ENCODE peak calls at places on chromosome 9, in nine cellular contexts. One of them, this sample, is unnamed.

GRCh38 chr9:105216440-105217178 is 27.8 kb upstream of the SLC44A1 start:
- DNase-seq in heart left ventricle: no peak
- DNase-seq in left ventricle myocardium inferior: peak
- DNase-seq in H9: no peak
- DNase-seq in A549: no peak
- DNase-seq in astrocyte: peak
- DNase-seq in heart right ventricle: peak
- DNase-seq in left lung: no peak
- DNase-seq in PC-3: no peak
- DNase-seq in this sample: peak

GRCh38 chr9:71270554-71270953 is 149.1 kb upstream of the TRPM3 start:
- DNase-seq in PC-3: peak
- DNase-seq in astrocyte: no peak
- DNase-seq in heart left ventricle: no peak
- DNase-seq in left lung: no peak
- DNase-seq in left ventricle myocardium inferior: no peak
- DNase-seq in A549: no peak
- DNase-seq in heart right ventricle: no peak
- DNase-seq in H9: no peak
- DNase-seq in this sample: no peak

GRCh38 chr9:87393706-87394255 is 103.9 kb upstream of the DAPK1 start:
- DNase-seq in astrocyte: no peak
- DNase-seq in A549: no peak
- DNase-seq in left lung: no peak
- DNase-seq in H9: no peak
- DNase-seq in heart left ventricle: no peak
- DNase-seq in heart right ventricle: no peak
- DNase-seq in PC-3: no peak
- DNase-seq in left ventricle myocardium inferior: no peak
- DNase-seq in this sample: no peak

GRCh38 chr9:22916148-22916547 is 469.5 kb downstream of the DMRTA1 start:
- DNase-seq in heart left ventricle: no peak
- DNase-seq in A549: no peak
- DNase-seq in PC-3: no peak
- DNase-seq in H9: no peak
- DNase-seq in left lung: no peak
- DNase-seq in heart right ventricle: no peak
- DNase-seq in astrocyte: no peak
- DNase-seq in left ventricle myocardium inferior: no peak
- DNase-seq in this sample: no peak

GRCh38 chr9:72615931-72616330 is 94.5 kb downstream of the TMC1 start:
- DNase-seq in A549: no peak
- DNase-seq in astrocyte: no peak
- DNase-seq in heart right ventricle: no peak
- DNase-seq in PC-3: peak
- DNase-seq in left lung: no peak
- DNase-seq in left ventricle myocardium inferior: no peak
- DNase-seq in H9: no peak
- DNase-seq in heart left ventricle: no peak
- DNase-seq in this sample: no peak

GRCh38 chr9:131869312-131869711 is 129.4 kb upstream of the RAPGEF1 start:
- DNase-seq in left lung: no peak
- DNase-seq in PC-3: no peak
- DNase-seq in astrocyte: no peak
- DNase-seq in heart right ventricle: no peak
- DNase-seq in heart left ventricle: no peak
- DNase-seq in H9: peak
- DNase-seq in A549: no peak
- DNase-seq in left ventricle myocardium inferior: no peak
- DNase-seq in this sample: no peak

GRCh38 chr9:107944387-107944786 is 454.8 kb upstream of the KLF4 start:
- DNase-seq in heart right ventricle: no peak
- DNase-seq in astrocyte: no peak
- DNase-seq in left lung: no peak
- DNase-seq in heart left ventricle: no peak
- DNase-seq in PC-3: no peak
- DNase-seq in left ventricle myocardium inferior: no peak
- DNase-seq in A549: no peak
- DNase-seq in H9: no peak
- DNase-seq in this sample: no peak

GRCh38 chr9:136550439-136551085 is 4.7 kb upstream of the NOTCH1 start:
- DNase-seq in heart left ventricle: no peak
- DNase-seq in A549: no peak
- DNase-seq in left ventricle myocardium inferior: no peak
- DNase-seq in heart right ventricle: no peak
- DNase-seq in H9: peak
- DNase-seq in astrocyte: no peak
- DNase-seq in PC-3: no peak
- DNase-seq in left lung: no peak
- DNase-seq in this sample: no peak

GRCh38 chr9:114681594-114682332 is at the start of gene TEX48:
- DNase-seq in heart left ventricle: no peak
- DNase-seq in heart right ventricle: peak
- DNase-seq in PC-3: peak
- DNase-seq in astrocyte: peak
- DNase-seq in left ventricle myocardium inferior: no peak
- DNase-seq in left lung: no peak
- DNase-seq in H9: peak
- DNase-seq in A549: peak
- DNase-seq in this sample: peak

GRCh38 chr9:32431940-32432555 is 47.6 kb downstream of the ACO1 start:
- DNase-seq in heart right ventricle: peak
- DNase-seq in A549: peak
- DNase-seq in heart left ventricle: no peak
- DNase-seq in PC-3: peak
- DNase-seq in left lung: no peak
- DNase-seq in left ventricle myocardium inferior: peak
- DNase-seq in H9: peak
- DNase-seq in astrocyte: peak
- DNase-seq in this sample: peak

GRCh38 chr9:136485049-136485647 is 2.3 kb upstream of the SEC16A start:
- DNase-seq in H9: peak
- DNase-seq in heart left ventricle: peak
- DNase-seq in A549: peak
- DNase-seq in left lung: peak
- DNase-seq in astrocyte: peak
- DNase-seq in left ventricle myocardium inferior: peak
- DNase-seq in heart right ventricle: peak
- DNase-seq in PC-3: peak
- DNase-seq in this sample: peak

DNA sequence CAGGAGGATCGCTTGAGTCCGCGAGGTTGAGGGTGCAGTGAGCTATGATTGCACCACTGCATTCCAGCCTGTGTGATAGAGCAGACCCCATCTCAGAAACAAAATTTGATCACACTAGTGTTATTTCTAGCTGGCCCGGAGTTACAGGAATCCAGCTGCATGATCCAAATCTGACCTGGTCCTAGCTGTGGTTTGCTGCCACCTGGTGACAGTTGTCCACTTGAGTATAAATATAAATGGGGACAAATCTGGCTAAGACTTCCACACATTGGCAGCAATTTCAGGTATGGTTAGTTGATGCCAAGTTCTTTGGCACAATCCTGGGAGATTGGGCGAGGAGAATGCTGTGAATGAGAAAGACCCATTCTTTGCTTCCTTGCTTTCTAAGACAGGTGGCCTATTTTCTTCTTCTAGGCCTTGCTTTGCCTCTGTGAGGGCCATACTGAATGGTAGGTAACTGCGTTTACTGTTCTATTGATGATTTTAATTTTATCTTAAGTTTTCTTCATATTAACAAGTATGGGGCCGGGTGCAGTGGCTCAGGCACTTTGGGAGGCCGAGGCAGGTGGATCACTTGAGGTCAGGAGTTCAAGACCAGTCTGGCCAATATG is 35.4 kb downstream of the UBE2R2 start:
- DNase-seq in astrocyte: no peak
- DNase-seq in left lung: no peak
- DNase-seq in heart right ventricle: peak
- DNase-seq in A549: peak
- DNase-seq in H9: peak
- DNase-seq in PC-3: peak
- DNase-seq in left ventricle myocardium inferior: peak
- DNase-seq in heart left ventricle: no peak
- DNase-seq in this sample: peak
- H3K27ac ChIP-seq in astrocyte: no peak
- H3K27ac ChIP-seq in left lung: no peak
- H3K27ac ChIP-seq in heart right ventricle: peak
- H3K27ac ChIP-seq in A549: no peak
- H3K27ac ChIP-seq in H9: no peak
- H3K27ac ChIP-seq in PC-3: no peak
- H3K27ac ChIP-seq in left ventricle myocardium inferior: peak
- H3K27ac ChIP-seq in heart left ventricle: peak
- H3K27ac ChIP-seq in this sample: peak

GRCh38 chr9:130844028-130844427 is 9.0 kb downstream of the ABL1 start:
- DNase-seq in H9: no peak
- DNase-seq in heart left ventricle: no peak
- DNase-seq in A549: no peak
- DNase-seq in left ventricle myocardium inferior: peak
- DNase-seq in astrocyte: no peak
- DNase-seq in left lung: no peak
- DNase-seq in heart right ventricle: no peak
- DNase-seq in PC-3: no peak
- DNase-seq in this sample: no peak
- H3K27ac ChIP-seq in H9: no peak
- H3K27ac ChIP-seq in heart left ventricle: peak
- H3K27ac ChIP-seq in A549: no peak
- H3K27ac ChIP-seq in left ventricle myocardium inferior: peak
- H3K27ac ChIP-seq in astrocyte: peak
- H3K27ac ChIP-seq in left lung: no peak
- H3K27ac ChIP-seq in heart right ventricle: peak
- H3K27ac ChIP-seq in PC-3: no peak
- H3K27ac ChIP-seq in this sample: no peak

GRCh38 chr9:126885089-126885753 is 24.8 kb downstream of the ZBTB34 start:
- DNase-seq in H9: no peak
- DNase-seq in astrocyte: no peak
- DNase-seq in PC-3: no peak
- DNase-seq in left lung: no peak
- DNase-seq in left ventricle myocardium inferior: no peak
- DNase-seq in heart left ventricle: no peak
- DNase-seq in heart right ventricle: no peak
- DNase-seq in A549: no peak
- DNase-seq in this sample: no peak

GRCh38 chr9:126882746-126883145 is 22.3 kb downstream of the ZBTB34 start:
- DNase-seq in PC-3: no peak
- DNase-seq in heart left ventricle: no peak
- DNase-seq in left ventricle myocardium inferior: no peak
- DNase-seq in heart right ventricle: no peak
- DNase-seq in astrocyte: no peak
- DNase-seq in H9: no peak
- DNase-seq in left lung: no peak
- DNase-seq in A549: no peak
- DNase-seq in this sample: no peak

GRCh38 chr9:126886897-126887296 is 26.5 kb downstream of the ZBTB34 start:
- DNase-seq in PC-3: no peak
- DNase-seq in left lung: no peak
- DNase-seq in A549: no peak
- DNase-seq in heart right ventricle: no peak
- DNase-seq in heart left ventricle: no peak
- DNase-seq in H9: no peak
- DNase-seq in left ventricle myocardium inferior: no peak
- DNase-seq in astrocyte: no peak
- DNase-seq in this sample: no peak

GRCh38 chr9:126883636-126884035 is 23.2 kb downstream of the ZBTB34 start:
- DNase-seq in PC-3: no peak
- DNase-seq in left lung: no peak
- DNase-seq in H9: no peak
- DNase-seq in left ventricle myocardium inferior: no peak
- DNase-seq in heart left ventricle: no peak
- DNase-seq in A549: no peak
- DNase-seq in astrocyte: no peak
- DNase-seq in heart right ventricle: no peak
- DNase-seq in this sample: no peak

GRCh38 chr9:126886194-126886830 is 25.9 kb downstream of the ZBTB34 start:
- DNase-seq in left ventricle myocardium inferior: no peak
- DNase-seq in PC-3: no peak
- DNase-seq in heart right ventricle: no peak
- DNase-seq in left lung: no peak
- DNase-seq in A549: no peak
- DNase-seq in H9: peak
- DNase-seq in astrocyte: no peak
- DNase-seq in heart left ventricle: no peak
- DNase-seq in this sample: no peak
- H3K27ac ChIP-seq in left ventricle myocardium inferior: no peak
- H3K27ac ChIP-seq in PC-3: no peak
- H3K27ac ChIP-seq in heart right ventricle: no peak
- H3K27ac ChIP-seq in left lung: peak
- H3K27ac ChIP-seq in A549: no peak
- H3K27ac ChIP-seq in H9: no peak
- H3K27ac ChIP-seq in astrocyte: no peak
- H3K27ac ChIP-seq in heart left ventricle: no peak
- H3K27ac ChIP-seq in this sample: no peak

GRCh38 chr9:94096819-94097577 is 12.7 kb downstream of the PTPDC1 start:
- DNase-seq in astrocyte: peak
- DNase-seq in heart left ventricle: no peak
- DNase-seq in H9: no peak
- DNase-seq in PC-3: peak
- DNase-seq in left ventricle myocardium inferior: no peak
- DNase-seq in heart right ventricle: no peak
- DNase-seq in A549: no peak
- DNase-seq in left lung: no peak
- DNase-seq in this sample: no peak
- H3K27ac ChIP-seq in astrocyte: no peak
- H3K27ac ChIP-seq in heart left ventricle: no peak
- H3K27ac ChIP-seq in H9: no peak
- H3K27ac ChIP-seq in PC-3: no peak
- H3K27ac ChIP-seq in left ventricle myocardium inferior: no peak
- H3K27ac ChIP-seq in heart right ventricle: no peak
- H3K27ac ChIP-seq in A549: no peak
- H3K27ac ChIP-seq in left lung: no peak
- H3K27ac ChIP-seq in this sample: no peak

This sample was measured in testis.